ENCODE peak calls at places on chromosomes 11 and 22, in seven cellular contexts. Y is NCI-H1105; U is C1 segment of cervical spinal cord; G is CD8-positive, alpha-beta memory T cell; A is choroid plexus epithelial cell; T is AG04450; S is IMR-90. O is an unnamed sample.

GRCh38 chr11:3198815-3199214 is 19.8 kb downstream of the MRGPRG start:
- DNase-seq in S (no peak), T (no peak), U (no peak), G (no peak), A (no peak), Y (no peak), O (no peak)

GRCh38 chr22:47301820-47302475 is 539.5 kb downstream of the TBC1D22A start:
- DNase-seq in U (no peak), A (no peak), Y (no peak), T (no peak), S (no peak), G (no peak), O (no peak)

GRCh38 chr11:66100272-66101037 is 30.4 kb downstream of the PACS1 start:
- DNase-seq in A (peak), Y (peak), T (no peak), S (no peak), U (peak), G (peak), O (no peak)

GRCh38 chr11:83554896-83555295 is 268.7 kb upstream of the CCDC90B start:
- DNase-seq in U (no peak), S (no peak), A (no peak), G (no peak), Y (no peak), T (no peak), O (no peak)

GRCh38 chr11:87331273-87331672 is 293.5 kb downstream of the TMEM135 start:
- DNase-seq in G (no peak), S (no peak), A (no peak), Y (no peak), U (no peak), T (no peak), O (no peak)

GRCh38 chr11:33475999-33476398 is 218.8 kb downstream of the HIPK3 start:
- DNase-seq in T (peak), U (peak), S (peak), Y (peak), G (no peak), A (peak), O (no peak)

GRCh38 chr11:128116447-128117240 is 470.7 kb downstream of the ETS1 start:
- DNase-seq in U (no peak), S (no peak), G (no peak), A (peak), Y (no peak), T (no peak), O (no peak)

GRCh38 chr11:68128682-68129327 is 7.6 kb upstream of the CHKA start:
- DNase-seq in T (peak), S (peak), A (peak), Y (no peak), U (no peak), G (no peak), O (no peak)

GRCh38 chr22:20956258-20957117 is 10.6 kb upstream of the AIFM3 start:
- DNase-seq in A (no peak), U (no peak), G (no peak), T (no peak), S (peak), Y (no peak), O (peak)

GRCh38 chr22:48953103-48953720 is 874.5 kb downstream of the BRD1 start:
- DNase-seq in A (no peak), G (no peak), Y (no peak), S (no peak), U (no peak), T (no peak), O (no peak)

GRCh38 chr22:49853981-49854791 is 542 bp downstream of the ZBED4 start:
- DNase-seq in Y (no peak), A (peak), U (no peak), T (no peak), G (peak), S (peak), O (peak)

GRCh38 chr11:112780351-112781043 is 180.7 kb upstream of the NCAM1 start:
- DNase-seq in G (no peak), A (no peak), Y (no peak), U (no peak), T (no peak), S (peak), O (no peak)

GRCh38 chr22:20083891-20084546 is 4.0 kb downstream of the DGCR8 start:
- DNase-seq in S (no peak), Y (no peak), A (no peak), T (no peak), U (no peak), G (no peak), O (no peak)

GRCh38 chr11:79794484-79795393 is 353.9 kb upstream of the TENM4 start:
- DNase-seq in S (no peak), A (no peak), G (no peak), Y (peak), U (no peak), T (no peak), O (no peak)

GRCh38 chr11:117814204-117814765 is 10.3 kb downstream of the FXYD2 start:
- DNase-seq in T (no peak), U (no peak), Y (no peak), G (no peak), A (no peak), S (no peak), O (no peak)

GRCh38 chr22:29883831-29884139 is 811 bp downstream of the MTMR3 start:
- DNase-seq in G (no peak), S (peak), U (no peak), A (no peak), Y (no peak), T (no peak), O (no peak)

GRCh38 chr11:58059011-58059358 is 28.2 kb downstream of the OR6Q1 start:
- DNase-seq in Y (no peak), T (peak), G (no peak), A (peak), S (peak), U (no peak), O (no peak)

GRCh38 chr11:61702701-61703312 is 22.6 kb downstream of the DAGLA start:
- DNase-seq in S (no peak), Y (no peak), U (no peak), G (no peak), T (no peak), A (no peak), O (no peak)

GRCh38 chr11:76805206-76805913 is 22.2 kb downstream of the TSKU start:
- DNase-seq in S (peak), Y (no peak), G (peak), A (peak), T (no peak), U (no peak), O (peak)

GRCh38 chr11:69374110-69374981 is 80.4 kb downstream of the MYEOV start:
- DNase-seq in Y (no peak), G (no peak), U (no peak), T (no peak), S (no peak), A (no peak), O (peak)

GRCh38 chr11:107606122-107606521 is 15.2 kb downstream of the ELMOD1 start:
- DNase-seq in U (no peak), G (no peak), A (no peak), Y (no peak), S (no peak), T (no peak), O (no peak)

GRCh38 chr11:14891143-14892035 is 642 bp downstream of the CYP2R1 start:
- DNase-seq in S (peak), U (peak), T (peak), A (peak), Y (peak), G (peak), O (peak)

GRCh38 chr11:35006389-35007128 is 90.1 kb downstream of the PDHX start:
- DNase-seq in Y (no peak), U (no peak), G (no peak), A (no peak), S (peak), T (no peak), O (no peak)

GRCh38 chr11:107044503-107044902 is 26.2 kb upstream of the GUCY1A2 start:
- DNase-seq in T (no peak), A (peak), G (no peak), Y (no peak), U (no peak), S (no peak), O (no peak)

GRCh38 chr11:64661146-64661545 is 61.9 kb downstream of the NRXN2 start:
- DNase-seq in S (peak), T (peak), Y (no peak), U (no peak), A (no peak), G (no peak), O (no peak)

GRCh38 chr22:49208003-49208402 is 619.7 kb downstream of the BRD1 start:
- DNase-seq in A (no peak), S (no peak), U (no peak), T (no peak), G (no peak), Y (no peak), O (no peak)

GRCh38 chr11:536841-537621 is at the start of gene LRRC56:
- DNase-seq in S (peak), T (peak), A (peak), Y (no peak), G (peak), U (no peak), O (peak)

GRCh38 chr22:33028191-33028700 is 29.9 kb downstream of the SYN3 start:
- DNase-seq in Y (no peak), G (no peak), A (no peak), T (no peak), S (no peak), U (no peak), O (no peak)

GRCh38 chr11:44180107-44180506 is 84.6 kb downstream of the EXT2 start:
- DNase-seq in U (no peak), S (no peak), A (no peak), T (no peak), G (no peak), Y (no peak), O (no peak)

GRCh38 chr22:37242395-37242918 is 1.6 kb downstream of the RAC2 start:
- DNase-seq in G (peak), T (no peak), S (peak), Y (no peak), A (no peak), U (no peak), O (no peak)

GRCh38 chr11:61406991-61407728 is 14.8 kb downstream of the TMEM216 start:
- DNase-seq in Y (no peak), U (no peak), T (no peak), G (no peak), S (no peak), A (no peak), O (no peak)

GRCh38 chr22:45968751-45969413 is 8.1 kb downstream of the WNT7B start:
- DNase-seq in A (peak), T (peak), Y (no peak), G (no peak), S (peak), U (no peak), O (no peak)

GRCh38 chr22:45987462-45987861 is 10.5 kb upstream of the WNT7B start:
- DNase-seq in T (no peak), S (no peak), Y (no peak), G (no peak), U (no peak), A (no peak), O (no peak)

GRCh38 chr22:45935573-45935972 is 41.4 kb downstream of the WNT7B start:
- DNase-seq in S (no peak), Y (no peak), A (no peak), G (no peak), U (no peak), T (no peak), O (no peak)

GRCh38 chr11:68859123-68859522 is 17.4 kb upstream of the CPT1A start:
- DNase-seq in G (no peak), S (no peak), U (no peak), A (no peak), Y (no peak), T (no peak), O (no peak)